ENCODE peak calls at places on chromosomes 12 and 14, in six cellular contexts. One of them, this sample, is unnamed.
A peak's percentile ranks its signal among the peaks of the same experiment; 100 is the strongest.

GRCh38 chr12:75720807-75721206 is 209.4 kb upstream of the KRR1 start:
- DNase-seq in GM13977: no peak
- DNase-seq in IMR-90: no peak
- DNase-seq in T-helper 9 cell: no peak
- DNase-seq in activated naive CD4-positive, alpha-beta T cell: no peak
- DNase-seq in pancreas: peak; percentile 66
- DNase-seq in this sample: peak; percentile 84

GRCh38 chr14:51644215-51644969 is 7.3 kb upstream of the FRMD6 start:
- DNase-seq in GM13977: no peak
- DNase-seq in activated naive CD4-positive, alpha-beta T cell: no peak
- DNase-seq in pancreas: no peak
- DNase-seq in IMR-90: peak; percentile 58
- DNase-seq in T-helper 9 cell: no peak
- DNase-seq in this sample: no peak

GRCh38 chr14:84090837-84091236 is 1439.1 kb upstream of the FLRT2 start:
- DNase-seq in GM13977: no peak
- DNase-seq in pancreas: no peak
- DNase-seq in activated naive CD4-positive, alpha-beta T cell: no peak
- DNase-seq in T-helper 9 cell: no peak
- DNase-seq in IMR-90: no peak
- DNase-seq in this sample: no peak

GRCh38 chr14:91229743-91230200 is 14.7 kb downstream of the GPR68 start:
- DNase-seq in GM13977: peak; percentile 83
- DNase-seq in T-helper 9 cell: peak; percentile 43
- DNase-seq in activated naive CD4-positive, alpha-beta T cell: peak; percentile 32
- DNase-seq in pancreas: no peak
- DNase-seq in IMR-90: peak; percentile 61
- DNase-seq in this sample: no peak

GRCh38 chr14:23171251-23171975 is 12.0 kb downstream of the SLC7A8 start:
- DNase-seq in activated naive CD4-positive, alpha-beta T cell: no peak
- DNase-seq in IMR-90: no peak
- DNase-seq in pancreas: no peak
- DNase-seq in GM13977: no peak
- DNase-seq in T-helper 9 cell: no peak
- DNase-seq in this sample: no peak

GRCh38 chr14:105173901-105174894 is 5.6 kb upstream of the JAG2 start:
- DNase-seq in T-helper 9 cell: peak; percentile 42
- DNase-seq in pancreas: no peak
- DNase-seq in IMR-90: no peak
- DNase-seq in GM13977: no peak
- DNase-seq in activated naive CD4-positive, alpha-beta T cell: peak; percentile 28
- DNase-seq in this sample: no peak

GRCh38 chr14:81192594-81192993 is 28.2 kb downstream of the GTF2A1 start:
- DNase-seq in GM13977: no peak
- DNase-seq in T-helper 9 cell: no peak
- DNase-seq in activated naive CD4-positive, alpha-beta T cell: no peak
- DNase-seq in pancreas: no peak
- DNase-seq in IMR-90: no peak
- DNase-seq in this sample: no peak

GRCh38 chr12:122834229-122834920 is 882 bp upstream of the HIP1R start:
- DNase-seq in GM13977: peak; percentile 41
- DNase-seq in T-helper 9 cell: no peak
- DNase-seq in IMR-90: peak; percentile 44
- DNase-seq in pancreas: no peak
- DNase-seq in activated naive CD4-positive, alpha-beta T cell: no peak
- DNase-seq in this sample: peak; percentile 58

GRCh38 chr12:14741153-14741552 is 44.8 kb upstream of the GUCY2C start:
- DNase-seq in T-helper 9 cell: no peak
- DNase-seq in IMR-90: no peak
- DNase-seq in pancreas: no peak
- DNase-seq in activated naive CD4-positive, alpha-beta T cell: no peak
- DNase-seq in GM13977: no peak
- DNase-seq in this sample: no peak

This sample was measured in G401.